ENCODE peak calls at places on chromosomes 7 and 10, in four cellular contexts. J, L, R and H are unnamed samples.

GRCh38 chr10:50552771-50553535 is 70.8 kb downstream of the SGMS1 start:
- DNase-seq in R (no peak), L (peak), J (no peak), H (no peak)

GRCh38 chr10:4174197-4174596 is 389.2 kb upstream of the KLF6 start:
- DNase-seq in R (peak), J (peak), L (peak), H (no peak)

GRCh38 chr10:102399217-102400021 is 3.9 kb downstream of the NFKB2 start:
- DNase-seq in R (peak), J (peak), L (peak), H (peak)

GRCh38 chr10:130359711-130360110 is 223.5 kb downstream of the GLRX3 start:
- DNase-seq in R (no peak), L (no peak), J (no peak), H (no peak)

GRCh38 chr10:106716375-106716774 is 448.1 kb downstream of the SORCS1 start:
- DNase-seq in L (no peak), J (no peak), R (no peak), H (no peak)

GRCh38 chr7:80941206-80941758 is 22.4 kb upstream of the SEMA3C start:
- DNase-seq in J (no peak), R (no peak), L (no peak), H (no peak)

GRCh38 chr7:47940482-47941001 is 7.7 kb downstream of the PKD1L1 start:
- DNase-seq in J (no peak), R (no peak), L (no peak), H (no peak)

GRCh38 chr10:110872145-110872983 is 636 bp downstream of the PDCD4 start:
- DNase-seq in L (peak), J (peak), R (peak), H (no peak)

DNA sequence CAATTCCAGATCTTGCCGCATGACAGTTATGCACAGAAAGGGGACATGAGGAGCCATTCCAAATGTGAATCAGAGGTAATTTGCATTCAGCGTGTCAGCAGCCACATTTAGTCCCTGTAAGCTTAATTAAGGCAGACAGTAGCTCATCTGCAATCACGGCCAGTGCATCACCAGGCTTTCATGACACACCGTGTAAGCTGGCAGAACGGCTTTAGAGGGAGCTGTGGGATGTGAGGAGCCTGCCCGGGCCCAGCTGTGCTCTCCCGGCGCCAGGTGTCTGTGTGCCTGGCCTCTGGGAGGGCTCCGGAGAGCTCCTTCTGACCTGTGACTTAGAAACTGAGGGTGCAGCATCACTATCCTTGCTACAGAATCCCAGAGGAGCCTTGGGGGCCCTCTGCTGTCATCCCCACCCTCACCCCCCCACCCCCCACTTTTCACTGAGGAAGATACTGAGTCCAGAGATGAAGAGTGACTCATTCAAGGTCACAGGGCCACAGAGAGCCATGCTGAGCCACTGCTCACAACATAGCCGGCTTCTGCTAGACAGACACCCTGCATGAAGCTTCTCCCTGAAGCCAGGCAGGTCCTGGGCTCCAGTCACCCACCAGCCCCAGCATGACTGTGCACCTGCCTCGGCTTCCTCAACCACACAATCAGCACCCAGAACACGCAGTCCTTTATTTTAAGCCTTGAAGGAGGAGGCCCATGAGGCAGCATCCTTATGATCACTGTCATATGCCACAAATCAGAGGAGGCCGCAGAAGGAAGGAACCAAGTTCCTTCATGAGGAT is 19.0 kb upstream of the PRKAG2 start:
- DNase-seq in R (no peak), J (no peak), L (no peak), H (no peak)
- TF ChIP-seq ETV6 in R (no peak), J (no peak), L (no peak), H (no peak)

DNA sequence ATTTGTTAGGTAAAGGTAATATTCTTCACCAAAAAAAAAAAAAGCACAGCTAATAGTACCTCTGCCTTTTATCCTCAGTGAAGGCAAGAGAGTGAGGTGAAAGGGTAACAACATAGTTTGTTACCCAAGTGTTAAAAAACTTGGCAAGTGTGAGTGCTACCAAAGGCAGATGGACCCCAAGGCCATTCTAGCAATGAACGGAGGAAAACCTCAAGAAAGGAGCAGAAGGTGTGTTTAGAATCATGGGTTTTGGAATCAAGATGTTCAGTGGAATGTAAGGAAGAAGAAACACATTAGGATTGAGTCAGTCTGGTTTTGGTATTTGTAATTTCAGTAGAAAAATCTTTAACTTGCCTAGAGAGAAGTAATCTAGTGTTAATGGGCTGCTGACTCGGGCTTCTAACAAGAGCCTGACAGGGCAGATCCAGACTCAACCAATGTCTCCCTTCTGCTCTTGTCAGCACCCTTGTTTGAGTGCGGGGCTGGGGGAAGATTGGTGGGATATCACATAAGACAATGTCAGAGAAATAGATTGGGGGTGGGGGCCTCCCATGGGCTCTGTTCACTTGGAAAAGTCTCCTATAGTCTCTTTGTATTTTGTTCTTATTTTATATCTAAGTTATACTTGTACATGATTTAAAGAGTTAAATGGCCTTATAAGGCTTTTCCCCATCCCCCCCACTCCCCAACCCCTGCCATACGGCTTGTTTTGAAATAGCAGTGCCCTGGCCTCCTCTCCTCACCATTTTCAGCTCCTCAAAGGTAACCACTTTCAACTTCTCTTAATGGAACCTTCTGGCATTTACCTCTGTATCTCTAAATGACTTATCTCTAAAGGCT is 44.4 kb downstream of the SCD start:
- DNase-seq in J (no peak), R (no peak), L (no peak), H (no peak)
- TF ChIP-seq ETV6 in J (no peak), R (no peak), L (no peak), H (no peak)

GRCh38 chr10:91162050-91162494 is 58.4 kb upstream of the PCGF5 start:
- DNase-seq in R (peak), J (no peak), L (peak), H (no peak)
- TF ChIP-seq ETV6 in R (no peak), J (no peak), L (no peak), H (no peak)

GRCh38 chr10:86400705-86401587 is 34.4 kb upstream of the GRID1 start:
- DNase-seq in J (peak), R (peak), L (no peak), H (no peak)
- TF ChIP-seq ETV6 in J (no peak), R (no peak), L (no peak), H (no peak)

DNA sequence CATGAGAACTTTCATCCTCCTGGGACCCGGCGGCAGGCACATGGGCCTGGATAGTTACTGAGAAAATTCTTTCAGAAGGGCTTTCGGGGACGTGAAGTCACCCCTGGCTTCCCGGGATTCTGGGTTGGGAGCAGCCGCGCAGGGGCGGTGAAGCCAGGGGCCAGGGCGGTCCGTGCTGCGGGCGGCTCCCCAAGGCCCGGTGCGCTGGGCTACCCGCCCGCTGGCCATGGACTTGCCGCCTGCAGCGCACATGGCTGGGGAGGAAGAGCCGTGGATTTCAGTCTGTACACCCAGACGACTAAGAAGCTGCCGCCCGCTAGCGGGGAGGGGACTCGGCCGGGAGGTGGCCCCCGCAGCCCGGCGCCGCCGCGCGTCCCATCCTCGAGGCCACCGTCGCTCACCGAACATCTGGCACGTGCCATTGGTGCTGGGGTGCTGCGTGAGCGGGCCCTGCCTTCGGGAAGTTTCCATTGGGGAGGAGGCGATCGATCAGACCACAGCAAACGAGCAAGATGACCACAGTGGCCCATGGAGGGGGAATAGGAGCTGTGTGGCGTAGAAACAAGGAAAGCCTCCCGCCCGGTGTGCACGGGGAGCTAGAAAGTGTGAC is 64.5 kb downstream of the TMEM209 start:
- DNase-seq in R (no peak), J (no peak), L (no peak), H (no peak)
- TF ChIP-seq ETV6 in R (no peak), J (peak), L (no peak), H (no peak)

DNA sequence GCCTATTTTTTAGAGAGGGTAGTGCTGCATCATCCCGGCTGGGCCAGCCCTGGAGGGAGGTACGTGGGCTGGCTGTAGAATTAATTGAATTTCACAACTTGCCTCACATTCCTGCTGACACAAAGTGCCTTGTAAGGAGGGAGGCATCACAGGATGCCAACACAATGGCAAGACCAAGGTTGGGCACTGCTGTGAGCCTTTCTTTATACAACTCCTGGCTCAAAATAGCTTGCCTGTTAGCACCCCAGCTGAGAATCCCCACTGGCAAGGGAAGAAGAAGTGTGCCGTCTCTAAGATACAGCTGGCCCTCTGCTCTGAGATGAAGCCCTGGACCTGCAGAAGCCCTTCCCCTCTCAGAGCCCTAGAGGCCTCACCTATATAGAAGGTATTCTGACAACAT is 873.9 kb downstream of the GRID1 start:
- DNase-seq in R (no peak), L (no peak), J (peak), H (no peak)
- TF ChIP-seq ETV6 in R (no peak), L (no peak), J (no peak), H (no peak)

DNA sequence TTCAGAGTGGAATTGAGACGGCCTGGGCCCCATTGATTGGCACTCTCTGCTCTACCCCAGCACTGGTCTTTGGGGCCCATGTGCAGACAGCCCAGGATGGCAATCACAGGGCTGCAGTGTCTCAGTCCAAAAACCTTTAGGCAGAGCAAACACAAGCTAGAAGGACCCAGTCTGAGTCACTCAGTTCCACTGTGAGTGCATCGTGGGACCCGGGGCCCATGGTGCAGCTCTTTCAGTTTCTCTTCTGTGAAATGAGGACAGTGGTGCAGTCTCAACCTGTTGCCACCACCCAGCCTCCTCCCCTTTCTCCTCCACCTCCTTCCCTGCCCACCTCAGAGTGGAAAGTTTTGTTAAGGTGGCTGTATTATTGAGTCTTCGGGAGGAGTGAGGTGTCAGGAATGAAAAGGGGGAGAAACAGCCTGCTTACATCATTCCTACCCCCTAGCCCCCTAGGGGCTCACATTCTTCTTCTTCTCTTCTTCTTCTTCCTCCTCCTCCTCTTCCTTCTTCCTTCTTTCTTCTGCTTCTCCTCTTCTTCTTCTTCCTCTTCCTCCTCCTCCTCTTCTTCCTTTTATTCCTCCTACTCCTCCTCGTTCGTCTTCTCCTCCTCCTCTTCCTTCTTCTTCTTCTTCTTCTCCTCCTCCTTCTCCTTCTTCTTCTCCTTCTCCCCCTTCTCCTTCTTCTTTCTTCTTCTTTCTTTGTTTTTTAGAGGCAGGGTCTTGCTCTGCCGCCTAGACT is 19.5 kb upstream of the CARD11 start:
- DNase-seq in R (no peak), J (no peak), L (no peak), H (no peak)
- TF ChIP-seq ETV6 in R (no peak), J (no peak), L (no peak), H (peak)